ENCODE peak calls at places on chromosome 10, in seven cellular contexts. Z, S, L, J, M, X and W are unnamed samples.

GRCh38 chr10:29471483-29471859 is 163.3 kb downstream of the SVIL start:
- DNase-seq in Z (peak; percentile 22), S (no peak), L (peak; percentile 66), J (no peak), M (no peak), X (no peak), W (peak; percentile 71)

GRCh38 chr10:99708428-99709010 is 23.4 kb downstream of the COX15 start:
- DNase-seq in Z (no peak), S (no peak), L (no peak), J (no peak), M (no peak), X (no peak), W (no peak)

GRCh38 chr10:72954596-72955569 is at the start of gene PLA2G12B:
- DNase-seq in Z (no peak), S (no peak), L (no peak), J (peak; percentile 41), M (no peak), X (no peak), W (no peak)

GRCh38 chr10:75408911-75409885 is 7.6 kb upstream of the ZNF503 start:
- DNase-seq in Z (peak; percentile 72), S (no peak), L (peak; percentile 52), J (peak; percentile 65), M (no peak), X (peak; percentile 89), W (peak; percentile 83)

GRCh38 chr10:61458031-61458430 is 4.8 kb upstream of the TMEM26 start:
- DNase-seq in Z (no peak), S (no peak), L (no peak), J (no peak), M (no peak), X (no peak), W (no peak)

GRCh38 chr10:110818311-110819257 is 53.1 kb upstream of the PDCD4 start:
- DNase-seq in Z (no peak), S (no peak), L (no peak), J (no peak), M (no peak), X (peak; percentile 82), W (no peak)

GRCh38 chr10:22340362-22341189 is 4.7 kb upstream of the SPAG6 start:
- DNase-seq in Z (peak; percentile 80), S (peak; percentile 55), L (peak; percentile 58), J (peak; percentile 74), M (no peak), X (peak; percentile 79), W (peak; percentile 78)

GRCh38 chr10:33534455-33534854 is 200.0 kb upstream of the NRP1 start:
- DNase-seq in Z (no peak), S (no peak), L (no peak), J (no peak), M (no peak), X (no peak), W (no peak)